ENCODE peak calls at places on chromosome 3, in four cellular contexts. L, P, W and Q are unnamed samples.

GRCh38 chr3:194123735-194124134 is 12.2 kb upstream of the HES1 start:
- ATAC-seq in L (no peak), P (no peak), W (no peak), Q (no peak)

GRCh38 chr3:100002599-100003350 is 111.5 kb downstream of the FILIP1L start:
- ATAC-seq in L (peak), P (peak), W (peak), Q (peak)

GRCh38 chr3:101928890-101929289 is 79.6 kb downstream of the NFKBIZ start:
- ATAC-seq in L (peak), P (no peak), W (no peak), Q (no peak)

GRCh38 chr3:25472747-25473146 is 44.7 kb downstream of the RARB start:
- ATAC-seq in L (no peak), P (no peak), W (no peak), Q (no peak)

GRCh38 chr3:69865920-69866679 is 126.8 kb downstream of the MITF start:
- ATAC-seq in L (peak), P (peak), W (no peak), Q (peak)

GRCh38 chr3:16085884-16086608 is 88.4 kb upstream of the GALNT15 start:
- ATAC-seq in L (no peak), P (no peak), W (no peak), Q (peak)

GRCh38 chr3:160796089-160796812 is 40.2 kb downstream of the PPM1L start:
- ATAC-seq in L (no peak), P (no peak), W (no peak), Q (no peak)

GRCh38 chr3:155745795-155746550 is 1.1 kb upstream of the PLCH1 start:
- ATAC-seq in L (peak), P (peak), W (peak), Q (peak)

GRCh38 chr3:45608885-45609284 is 14.3 kb downstream of the LIMD1 start:
- ATAC-seq in L (peak), P (peak), W (no peak), Q (no peak)

GRCh38 chr3:53346922-53347260 is 452 bp downstream of the DCP1A start:
- ATAC-seq in L (peak), P (peak), W (peak), Q (no peak)

GRCh38 chr3:125061170-125061569 is 5.4 kb upstream of the HEG1 start:
- ATAC-seq in L (no peak), P (peak), W (no peak), Q (peak)

GRCh38 chr3:6577584-6577983 is 283.3 kb upstream of the GRM7 start:
- ATAC-seq in L (no peak), P (no peak), W (no peak), Q (no peak)

GRCh38 chr3:187210555-187211327 is 13.5 kb downstream of the RTP1 start:
- ATAC-seq in L (no peak), P (peak), W (peak), Q (peak)

GRCh38 chr3:133441867-133442270 is 42.0 kb downstream of the BFSP2 start:
- ATAC-seq in L (no peak), P (no peak), W (peak), Q (no peak)

GRCh38 chr3:55446860-55447259 is 40.2 kb downstream of the WNT5A start:
- ATAC-seq in L (no peak), P (no peak), W (no peak), Q (no peak)

GRCh38 chr3:4826237-4827100 is 152.8 kb upstream of the BHLHE40 start:
- ATAC-seq in L (peak), P (peak), W (no peak), Q (peak)

GRCh38 chr3:157042226-157042625 is 117.7 kb downstream of the CCNL1 start:
- ATAC-seq in L (no peak), P (no peak), W (no peak), Q (no peak)

GRCh38 chr3:15542641-15543040 is 21.1 kb upstream of the COLQ start:
- ATAC-seq in L (no peak), P (no peak), W (no peak), Q (no peak)

GRCh38 chr3:189944285-189945145 is 176.2 kb downstream of the P3H2 start:
- ATAC-seq in L (no peak), P (no peak), W (no peak), Q (no peak)

GRCh38 chr3:195897853-195898415 is 10.4 kb downstream of the TNK2 start:
- ATAC-seq in L (no peak), P (no peak), W (no peak), Q (no peak)

GRCh38 chr3:195895900-195896360 is 12.4 kb downstream of the TNK2 start:
- ATAC-seq in L (peak), P (peak), W (peak), Q (peak)

GRCh38 chr3:195897081-195897852 is 11.1 kb downstream of the TNK2 start:
- ATAC-seq in L (peak), P (no peak), W (no peak), Q (no peak)

GRCh38 chr3:195895078-195895899 is 13.1 kb downstream of the TNK2 start:
- ATAC-seq in L (peak), P (peak), W (peak), Q (peak)

GRCh38 chr3:195896361-195897080 is 11.8 kb downstream of the TNK2 start:
- ATAC-seq in L (peak), P (peak), W (peak), Q (peak)
- TF ChIP-seq EP300 in L (no peak), P (no peak), W (no peak), Q (no peak)

DNA sequence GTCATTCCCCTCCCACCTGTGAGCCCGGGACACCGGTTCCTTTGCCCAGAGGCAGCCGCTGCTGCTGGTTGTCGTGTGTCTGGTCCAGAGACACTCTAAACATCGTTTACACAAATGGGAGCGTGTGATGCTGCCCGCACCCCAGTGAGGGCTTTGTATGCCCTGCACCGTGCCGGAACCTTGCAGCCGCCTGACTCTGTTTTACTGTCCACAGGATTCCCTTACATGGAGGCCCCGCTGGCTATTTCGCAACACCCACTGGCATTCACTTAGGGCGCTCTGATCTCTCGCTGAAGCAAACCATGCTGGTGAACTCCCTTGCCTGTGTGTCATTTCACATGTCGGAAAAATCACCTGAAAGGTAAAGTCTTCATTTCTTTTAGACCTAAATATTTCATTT is 100.8 kb upstream of the SLC6A6 start:
- ATAC-seq in L (no peak), P (no peak), W (peak), Q (no peak)
- TF ChIP-seq EP300 in L (no peak), P (no peak), W (no peak), Q (no peak)

GRCh38 chr3:81244196-81244595 is 517.2 kb downstream of the GBE1 start:
- ATAC-seq in L (no peak), P (no peak), W (no peak), Q (no peak)
- TF ChIP-seq EP300 in L (no peak), P (no peak), W (no peak), Q (no peak)

GRCh38 chr3:197516517-197516889 is 39.3 kb downstream of the BDH1 start:
- ATAC-seq in L (peak), P (peak), W (no peak), Q (no peak)
- TF ChIP-seq EP300 in L (no peak), P (no peak), W (peak), Q (no peak)

GRCh38 chr3:172856766-172857742 is 106.5 kb downstream of the ECT2 start:
- ATAC-seq in L (no peak), P (no peak), W (peak), Q (peak)
- TF ChIP-seq EP300 in L (no peak), P (no peak), W (no peak), Q (no peak)

GRCh38 chr3:110623571-110623970 is 448.0 kb upstream of the NECTIN3 start:
- ATAC-seq in L (no peak), P (no peak), W (no peak), Q (no peak)

GRCh38 chr3:110628650-110629301 is 442.8 kb upstream of the NECTIN3 start:
- ATAC-seq in L (no peak), P (no peak), W (no peak), Q (no peak)

GRCh38 chr3:110624571-110624970 is 447.0 kb upstream of the NECTIN3 start:
- ATAC-seq in L (no peak), P (no peak), W (no peak), Q (no peak)

GRCh38 chr3:110629917-110630316 is 441.7 kb upstream of the NECTIN3 start:
- ATAC-seq in L (no peak), P (no peak), W (no peak), Q (no peak)

DNA sequence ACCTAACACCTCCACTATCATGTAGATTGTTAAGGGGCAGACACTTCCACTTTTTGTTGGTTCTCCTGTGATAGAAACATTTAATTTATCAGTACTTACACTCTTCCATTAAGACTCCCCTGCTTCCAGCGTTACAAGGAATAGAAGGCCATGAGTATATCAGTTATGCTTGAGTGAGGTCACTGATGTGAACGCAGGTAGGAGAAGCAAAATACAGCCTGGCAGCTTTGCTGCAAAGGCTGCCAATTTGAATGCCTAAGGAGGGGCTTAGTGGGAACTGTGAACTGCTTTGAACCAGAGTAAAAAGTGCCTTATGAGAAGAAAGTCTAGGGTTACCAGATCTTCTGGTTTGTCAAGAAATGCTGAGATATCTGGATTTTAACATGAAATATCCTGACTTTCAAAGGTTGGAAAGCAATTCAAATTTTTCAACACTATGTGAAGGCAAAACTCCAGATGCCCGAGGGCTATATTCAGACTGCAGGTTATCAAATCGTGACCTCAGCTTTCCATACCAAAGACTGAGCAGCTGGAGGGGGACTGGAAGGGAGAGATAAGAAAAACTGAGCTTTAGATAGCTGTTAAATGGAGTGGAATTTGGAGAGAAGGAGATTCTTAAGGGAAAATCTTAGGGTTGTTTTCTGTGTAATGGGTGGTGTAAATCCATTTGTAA is 446.4 kb upstream of the NECTIN3 start:
- ATAC-seq in L (no peak), P (no peak), W (no peak), Q (no peak)
- TF ChIP-seq EP300 in L (no peak), P (no peak), W (no peak), Q (no peak)

GRCh38 chr3:20808864-20809263 is 622.9 kb upstream of the SGO1 start:
- ATAC-seq in L (no peak), P (no peak), W (no peak), Q (no peak)
- TF ChIP-seq EP300 in L (no peak), P (no peak), W (no peak), Q (no peak)

DNA sequence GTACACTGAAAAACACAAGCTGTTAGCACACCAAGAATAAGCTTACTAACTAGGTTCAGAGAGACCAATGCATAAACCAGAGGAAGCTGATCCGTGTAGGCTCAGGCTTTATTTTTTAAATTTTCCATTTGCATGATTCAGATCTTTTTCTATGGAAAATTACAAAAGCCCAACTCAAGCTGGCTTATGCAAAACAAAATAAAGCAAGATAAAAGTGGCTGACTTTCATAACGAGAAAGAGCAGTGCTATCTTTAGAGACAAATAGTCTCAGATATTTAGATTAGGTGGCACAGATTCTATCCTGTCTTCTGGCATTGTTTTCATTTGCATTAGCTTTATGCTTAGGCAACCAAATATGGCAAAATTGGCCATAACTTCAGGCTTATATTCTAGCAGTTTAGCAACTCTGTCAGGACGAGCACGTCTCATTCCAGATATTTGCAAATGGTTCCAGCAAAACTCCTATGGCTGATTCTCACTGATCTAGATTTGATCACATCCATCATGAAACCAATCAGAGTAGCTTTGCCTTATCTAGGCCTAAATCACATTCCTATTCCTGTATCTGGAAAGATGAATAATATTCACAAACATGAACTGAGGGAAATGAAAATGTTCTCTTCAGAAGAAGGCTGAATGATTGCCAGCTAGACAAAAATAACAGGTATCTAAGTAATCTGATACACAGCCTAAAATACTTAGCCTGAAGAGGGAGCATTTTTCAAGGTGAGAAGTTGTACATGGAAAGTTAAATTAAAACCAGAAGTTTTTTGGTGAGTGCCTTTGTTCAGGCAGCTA is 216.4 kb upstream of the DPPA4 start:
- ATAC-seq in L (no peak), P (no peak), W (no peak), Q (no peak)
- TF ChIP-seq EP300 in L (no peak), P (no peak), W (no peak), Q (no peak)

GRCh38 chr3:150371741-150372254 is 36.3 kb upstream of the TSC22D2 start:
- ATAC-seq in L (peak), P (peak), W (peak), Q (peak)
- TF ChIP-seq EP300 in L (peak), P (peak), W (peak), Q (no peak)